ENCODE peak calls at places on chromosomes 13 and 19, in six cellular contexts. I is K562, Q is HepG2, J is GM12878, S is upper lobe of left lung, F is HCT116. B is an unnamed sample.

GRCh38 chr13:111046590-111047141 is 68.4 kb upstream of the ARHGEF7 start:
- ATAC-seq in I (peak), Q (peak), J (peak), S (peak), F (no peak), B (peak)

GRCh38 chr13:50255639-50256038 is 240.4 kb downstream of the KCNRG start:
- ATAC-seq in I (no peak), Q (no peak), J (no peak), S (no peak), F (no peak), B (no peak)

GRCh38 chr13:29077051-29077813 is 257.1 kb downstream of the MTUS2 start:
- ATAC-seq in I (no peak), Q (no peak), J (no peak), S (no peak), F (no peak), B (no peak)

GRCh38 chr19:50851620-50852019 is 3.1 kb upstream of the KLK3 start:
- ATAC-seq in I (no peak), Q (no peak), J (no peak), S (no peak), F (no peak), B (no peak)

GRCh38 chr19:31352296-31352781 is 3.1 kb upstream of the TSHZ3 start:
- ATAC-seq in I (no peak), Q (no peak), J (no peak), S (no peak), F (no peak), B (no peak)

GRCh38 chr19:13262450-13262849 is 112.2 kb downstream of the IER2 start:
- ATAC-seq in I (peak), Q (no peak), J (peak), S (peak), F (peak), B (peak)

GRCh38 chr19:53076984-53077383 is 26.2 kb downstream of the ZNF160 start:
- ATAC-seq in I (no peak), Q (peak), J (no peak), S (no peak), F (no peak), B (peak)

GRCh38 chr19:3801412-3802096 is 15.4 kb upstream of the MATK start:
- ATAC-seq in I (peak), Q (no peak), J (no peak), S (peak), F (no peak), B (peak)

GRCh38 chr19:55753401-55753800 is 5.5 kb upstream of the RFPL4A start:
- ATAC-seq in I (no peak), Q (no peak), J (no peak), S (no peak), F (no peak), B (no peak)

GRCh38 chr13:102897371-102898138 is 51.7 kb downstream of the ERCC5 start:
- ATAC-seq in I (no peak), Q (peak), J (no peak), S (peak), F (no peak), B (no peak)

GRCh38 chr19:33660426-33661160 is 38.8 kb downstream of the CHST8 start:
- ATAC-seq in I (peak), Q (no peak), J (no peak), S (no peak), F (no peak), B (no peak)

DNA sequence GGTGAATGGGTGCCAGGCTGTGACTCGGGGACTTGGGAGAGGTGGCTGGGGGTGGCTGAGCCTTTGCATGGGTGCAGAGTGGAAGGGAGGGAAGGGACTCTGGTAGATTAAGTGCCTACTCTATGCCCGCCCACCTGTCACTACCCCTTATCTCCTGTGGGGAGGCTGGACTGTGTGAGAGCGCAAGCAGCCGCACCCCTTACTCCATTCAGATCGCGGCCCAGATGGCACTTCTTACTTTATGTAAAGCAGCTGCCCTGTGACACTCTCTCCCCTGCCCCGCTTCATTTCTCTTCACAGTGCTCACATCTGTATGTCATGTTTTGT is 2.9 kb downstream of the KASH5 start:
- ATAC-seq in I (peak), Q (no peak), J (peak), S (peak), F (no peak), B (no peak)
- TF ChIP-seq POLR2A in I (no peak), Q (no peak), J (no peak), S (no peak), F (no peak), B (no peak)

DNA sequence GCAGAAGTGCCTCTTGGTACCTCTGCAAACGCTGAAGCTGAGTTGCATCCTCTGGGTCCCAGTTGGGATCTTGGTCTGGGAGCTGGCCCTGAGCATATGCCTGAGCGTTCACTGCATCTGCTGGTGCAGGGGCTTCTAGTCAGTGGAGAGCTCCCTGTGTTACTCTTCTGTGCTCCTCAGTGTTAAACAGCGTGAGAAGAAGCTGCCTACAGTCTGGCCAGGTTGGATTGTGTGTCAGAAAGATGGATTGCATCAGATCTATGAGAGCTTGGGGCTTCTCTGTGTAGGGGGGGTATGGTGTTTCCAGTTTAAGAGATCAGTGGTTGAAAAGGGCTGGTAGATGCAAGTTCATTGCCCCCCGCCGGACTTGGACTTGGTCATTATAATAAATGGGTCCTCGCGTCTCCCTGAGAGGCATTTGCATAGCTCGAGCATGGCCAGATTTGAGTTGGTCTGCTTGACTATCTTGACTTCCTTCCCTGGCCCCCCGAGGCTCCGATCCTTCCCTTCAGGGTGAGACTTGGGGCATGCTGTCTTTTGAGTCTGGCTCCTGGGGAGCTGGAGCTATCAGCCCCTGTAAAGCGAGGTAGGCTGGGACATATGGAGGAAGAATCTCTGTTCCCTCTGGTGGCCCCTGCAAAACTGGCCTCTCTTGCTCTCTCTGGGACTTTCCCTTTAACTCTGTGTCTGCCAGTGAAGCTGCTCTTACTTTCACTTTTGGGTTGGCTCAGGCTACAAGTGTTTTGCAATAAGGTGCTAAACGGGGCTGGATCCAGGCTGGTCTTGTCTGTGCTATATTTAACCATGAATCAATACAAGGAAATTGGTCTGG is 52.9 kb downstream of the OR10H4 start:
- ATAC-seq in I (no peak), Q (peak), J (peak), S (peak), F (no peak), B (peak)
- H3K4me3 ChIP-seq in I (no peak), Q (peak), J (peak), S (peak), F (no peak), B (peak)

GRCh38 chr19:29211562-29212416 is 1.2 kb downstream of the UQCRFS1 start:
- ATAC-seq in I (peak), Q (peak), J (peak), S (peak), F (no peak), B (no peak)
- TF ChIP-seq POLR2AphosphoS5 in I (peak), Q (no peak), J (peak), S (no peak), F (no peak), B (no peak)

DNA sequence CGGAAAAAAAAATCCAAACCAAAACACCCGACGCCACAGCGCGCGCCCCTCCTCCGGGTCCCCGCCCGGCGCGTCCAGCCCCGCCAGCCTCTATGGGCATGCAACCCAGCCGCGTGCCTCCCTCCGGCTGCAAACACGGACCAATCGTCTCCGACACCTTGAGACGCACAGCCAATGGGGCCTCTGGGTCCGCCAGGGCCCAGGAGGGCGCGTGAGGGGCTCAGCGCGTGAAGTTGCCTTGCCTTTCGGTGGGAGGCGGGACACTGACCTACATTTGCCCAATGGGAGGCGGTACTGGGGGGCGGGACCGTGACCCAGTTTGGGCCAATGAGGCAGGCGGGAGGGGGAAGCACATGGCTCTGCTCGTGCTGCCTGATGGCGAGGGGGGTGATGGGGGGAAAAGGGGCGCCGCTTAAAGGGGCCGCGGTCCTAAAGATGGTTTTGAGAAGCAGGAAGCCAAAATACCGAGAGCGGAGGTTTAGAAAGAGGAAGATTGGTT is 319 bp upstream of the DBP start:
- ATAC-seq in I (peak), Q (peak), J (peak), S (peak), F (peak), B (peak)
- TF ChIP-seq POLR2A in I (no peak), Q (peak), J (no peak), S (no peak), F (no peak), B (peak)

DNA sequence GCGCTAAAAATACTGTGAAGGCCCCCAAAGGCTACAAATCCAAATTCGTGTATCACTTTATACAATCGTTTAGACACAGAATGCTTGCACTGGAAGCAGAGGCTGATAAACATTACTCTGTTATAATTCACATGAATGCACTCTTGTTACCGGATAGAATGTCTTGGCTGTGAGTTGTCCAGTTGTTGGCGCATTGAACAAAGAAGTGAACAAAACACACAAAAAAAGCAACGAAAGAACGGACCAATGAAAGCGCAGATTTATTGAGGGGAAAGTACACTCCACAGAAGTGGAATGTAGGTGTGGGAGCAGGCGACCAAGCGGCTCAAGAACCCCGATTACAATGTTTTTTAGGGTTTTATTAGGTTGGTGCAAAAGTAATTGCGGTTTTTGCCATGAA is 529 bp upstream of the ZNF418 start:
- ATAC-seq in I (no peak), Q (no peak), J (no peak), S (no peak), F (no peak), B (no peak)
- H3K4me3 ChIP-seq in I (no peak), Q (no peak), J (no peak), S (no peak), F (no peak), B (no peak)